ENCODE peak calls at places on chromosomes 13 and 19, in nine cellular contexts. Q is tibial nerve, P is IMR-90, B is gastrocnemius medialis, R is breast epithelium, S is prostate gland, N is adrenal gland, G is ovary, O is heart left ventricle. M is an unnamed sample.

GRCh38 chr19:53157601-53158000 is 1.3 kb downstream of the ZNF347 start:
- DNase-seq in Q (no peak), P (peak), B (no peak), R (no peak), S (peak), N (peak), G (peak), O (peak), M (no peak)

GRCh38 chr13:107778094-107778493 is 437.2 kb downstream of the LIG4 start:
- DNase-seq in Q (no peak), P (no peak), B (no peak), R (no peak), S (no peak), N (no peak), G (no peak), O (no peak), M (no peak)

GRCh38 chr19:18603958-18604819 is 2.4 kb downstream of the CRLF1 start:
- DNase-seq in Q (no peak), P (no peak), B (no peak), R (no peak), S (no peak), N (no peak), G (no peak), O (no peak), M (no peak)

GRCh38 chr13:41562083-41562482 is 104.7 kb downstream of the RGCC start:
- DNase-seq in Q (peak), P (peak), B (peak), R (peak), S (no peak), N (peak), G (peak), O (peak), M (peak)

GRCh38 chr13:65562305-65562704 is 1667.8 kb downstream of the PCDH9 start:
- DNase-seq in Q (no peak), P (no peak), B (no peak), R (no peak), S (no peak), N (no peak), G (no peak), O (no peak), M (no peak)

GRCh38 chr19:55208880-55209429 is 346 bp downstream of the PTPRH start:
- DNase-seq in Q (no peak), P (no peak), B (no peak), R (no peak), S (no peak), N (no peak), G (no peak), O (no peak), M (no peak)

GRCh38 chr13:74246398-74246975 is 112.3 kb upstream of the KLF12 start:
- DNase-seq in Q (peak), P (peak), B (no peak), R (no peak), S (no peak), N (no peak), G (peak), O (peak), M (no peak)

GRCh38 chr13:39585219-39585618 is 17.8 kb downstream of the LHFPL6 start:
- DNase-seq in Q (no peak), P (no peak), B (no peak), R (no peak), S (no peak), N (no peak), G (no peak), O (no peak), M (no peak)

GRCh38 chr13:74287672-74288169 is 153.5 kb upstream of the KLF12 start:
- DNase-seq in Q (peak), P (peak), B (peak), R (peak), S (peak), N (peak), G (peak), O (peak), M (no peak)

GRCh38 chr19:38691938-38692457 is 44.5 kb downstream of the ACTN4 start:
- DNase-seq in Q (no peak), P (peak), B (peak), R (peak), S (no peak), N (no peak), G (peak), O (peak), M (peak)

GRCh38 chr19:49896863-49897621 is at the start of gene IL4I1:
- DNase-seq in Q (peak), P (peak), B (no peak), R (no peak), S (no peak), N (no peak), G (no peak), O (no peak), M (peak)

GRCh38 chr19:49894011-49894664 is 2.5 kb downstream of the IL4I1 start:
- DNase-seq in Q (no peak), P (no peak), B (no peak), R (no peak), S (no peak), N (no peak), G (no peak), O (no peak), M (no peak)

GRCh38 chr19:49893135-49893534 is 3.6 kb downstream of the IL4I1 start:
- DNase-seq in Q (no peak), P (no peak), B (no peak), R (no peak), S (no peak), N (no peak), G (no peak), O (no peak), M (no peak)

GRCh38 chr19:49895566-49896297 is 955 bp downstream of the IL4I1 start:
- DNase-seq in Q (no peak), P (no peak), B (no peak), R (no peak), S (no peak), N (no peak), G (no peak), O (no peak), M (no peak)

DNA sequence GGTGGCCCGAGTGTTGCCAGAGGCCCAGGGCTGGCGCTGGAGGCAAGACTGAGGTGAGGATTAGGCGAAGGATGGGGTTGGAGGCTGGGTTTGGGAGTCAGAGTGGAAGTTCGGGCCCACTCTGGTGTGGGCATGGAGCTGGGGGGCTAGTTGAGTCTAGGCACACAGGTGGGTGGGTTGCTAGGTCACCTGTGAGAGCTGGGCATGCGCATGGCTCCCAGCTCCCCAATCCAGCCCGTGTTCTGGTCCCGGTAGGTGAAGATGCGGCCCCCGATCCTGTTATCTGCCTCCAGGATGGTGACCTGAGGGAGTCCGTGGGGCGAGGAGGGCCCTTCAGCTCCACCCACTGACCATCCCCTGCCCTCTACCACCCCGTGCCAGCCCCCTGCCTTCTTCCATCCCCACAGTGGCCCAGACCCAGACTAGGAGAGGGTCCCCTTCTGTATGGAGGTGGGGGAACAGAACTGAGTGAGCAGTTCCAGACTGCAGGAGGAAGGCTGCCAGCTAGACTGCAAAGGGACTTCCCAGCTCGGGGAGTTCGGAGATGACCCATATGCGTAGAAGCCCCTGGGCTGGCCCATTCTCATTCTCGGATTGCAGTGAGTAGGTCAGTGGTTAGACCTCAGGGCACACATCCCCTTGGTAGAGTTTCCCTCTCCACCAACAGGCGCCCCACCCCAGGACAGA is 1.7 kb downstream of the IL4I1 start:
- DNase-seq in Q (no peak), P (no peak), B (no peak), R (no peak), S (no peak), N (no peak), G (no peak), O (no peak), M (no peak)
- TF ChIP-seq POLR2A in Q (no peak), P (no peak), B (no peak), R (no peak), S (no peak), N (no peak), G (no peak), O (no peak), M (no peak)

GRCh38 chr19:629961-630714 is 3.2 kb downstream of the POLRMT start:
- DNase-seq in Q (no peak), P (no peak), B (no peak), R (no peak), S (no peak), N (no peak), G (no peak), O (no peak), M (no peak)

GRCh38 chr19:634975-635652 is 1.8 kb upstream of the POLRMT start:
- DNase-seq in Q (no peak), P (no peak), B (no peak), R (no peak), S (no peak), N (no peak), G (no peak), O (no peak), M (no peak)

GRCh38 chr19:632228-633067 is 889 bp downstream of the POLRMT start:
- DNase-seq in Q (peak), P (peak), B (no peak), R (no peak), S (no peak), N (peak), G (no peak), O (no peak), M (no peak)

GRCh38 chr19:633786-634639 is 676 bp upstream of the POLRMT start:
- DNase-seq in Q (no peak), P (peak), B (no peak), R (no peak), S (no peak), N (no peak), G (no peak), O (no peak), M (no peak)

GRCh38 chr19:633068-633785 is at the start of gene POLRMT:
- DNase-seq in Q (peak), P (peak), B (peak), R (peak), S (peak), N (peak), G (peak), O (peak), M (peak)
- TF ChIP-seq POLR2A in Q (peak), P (peak), B (peak), R (no peak), S (peak), N (peak), G (no peak), O (peak), M (peak)

GRCh38 chr13:114132419-114133121 is at the start of gene RASA3:
- DNase-seq in Q (peak), P (peak), B (peak), R (no peak), S (peak), N (peak), G (peak), O (peak), M (peak)
- TF ChIP-seq POLR2A in Q (peak), P (peak), B (peak), R (no peak), S (peak), N (peak), G (no peak), O (peak), M (peak)

GRCh38 chr19:40690699-40691420 is 409 bp upstream of the NUMBL start:
- DNase-seq in Q (peak), P (peak), B (peak), R (peak), S (peak), N (peak), G (peak), O (peak), M (peak)
- TF ChIP-seq POLR2A in Q (no peak), P (no peak), B (peak), R (peak), S (peak), N (no peak), G (peak), O (peak), M (peak)

GRCh38 chr19:3977242-3978143 is 6.6 kb upstream of the DAPK3 start:
- DNase-seq in Q (no peak), P (no peak), B (peak), R (peak), S (no peak), N (no peak), G (peak), O (no peak), M (no peak)
- TF ChIP-seq POLR2A in Q (no peak), P (no peak), B (no peak), R (no peak), S (no peak), N (no peak), G (no peak), O (no peak), M (no peak)

DNA sequence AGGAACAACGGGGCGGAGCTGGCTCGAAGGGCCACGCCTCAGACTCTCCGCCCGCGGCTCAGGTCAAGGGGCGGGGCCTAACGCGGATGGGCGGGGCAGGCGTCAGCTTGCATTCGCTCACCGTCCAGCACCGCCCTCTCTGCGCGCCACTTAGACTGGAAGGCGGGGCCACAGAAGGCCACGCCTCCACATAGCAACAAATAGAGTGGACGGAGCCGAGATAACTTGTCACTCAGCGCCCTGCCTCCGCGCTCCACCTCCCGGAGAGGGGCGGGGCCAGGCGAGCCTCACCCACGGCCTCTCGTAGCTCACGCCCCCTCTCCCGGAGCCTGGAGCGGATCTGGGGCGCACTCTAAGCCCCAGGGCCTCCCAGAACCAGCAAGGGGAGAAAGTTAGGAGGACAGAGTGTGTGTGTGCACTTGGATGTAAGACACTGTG is 255 bp upstream of the BLVRB start:
- DNase-seq in Q (peak), P (peak), B (peak), R (peak), S (peak), N (peak), G (peak), O (peak), M (peak)
- TF ChIP-seq POLR2A in Q (peak), P (no peak), B (peak), R (no peak), S (no peak), N (no peak), G (no peak), O (no peak), M (no peak)

GRCh38 chr19:47111081-47111589 is 2.4 kb downstream of the ZC3H4 start:
- DNase-seq in Q (no peak), P (no peak), B (no peak), R (no peak), S (no peak), N (no peak), G (peak), O (no peak), M (no peak)

GRCh38 chr19:47113446-47114348 is at the start of gene ZC3H4:
- DNase-seq in Q (peak), P (peak), B (peak), R (peak), S (peak), N (peak), G (peak), O (peak), M (peak)

GRCh38 chr19:47112166-47112663 is 1.4 kb downstream of the ZC3H4 start:
- DNase-seq in Q (peak), P (peak), B (peak), R (peak), S (peak), N (peak), G (peak), O (peak), M (peak)

GRCh38 chr19:47111682-47112165 is 1.9 kb downstream of the ZC3H4 start:
- DNase-seq in Q (no peak), P (no peak), B (no peak), R (no peak), S (no peak), N (no peak), G (no peak), O (no peak), M (no peak)

DNA sequence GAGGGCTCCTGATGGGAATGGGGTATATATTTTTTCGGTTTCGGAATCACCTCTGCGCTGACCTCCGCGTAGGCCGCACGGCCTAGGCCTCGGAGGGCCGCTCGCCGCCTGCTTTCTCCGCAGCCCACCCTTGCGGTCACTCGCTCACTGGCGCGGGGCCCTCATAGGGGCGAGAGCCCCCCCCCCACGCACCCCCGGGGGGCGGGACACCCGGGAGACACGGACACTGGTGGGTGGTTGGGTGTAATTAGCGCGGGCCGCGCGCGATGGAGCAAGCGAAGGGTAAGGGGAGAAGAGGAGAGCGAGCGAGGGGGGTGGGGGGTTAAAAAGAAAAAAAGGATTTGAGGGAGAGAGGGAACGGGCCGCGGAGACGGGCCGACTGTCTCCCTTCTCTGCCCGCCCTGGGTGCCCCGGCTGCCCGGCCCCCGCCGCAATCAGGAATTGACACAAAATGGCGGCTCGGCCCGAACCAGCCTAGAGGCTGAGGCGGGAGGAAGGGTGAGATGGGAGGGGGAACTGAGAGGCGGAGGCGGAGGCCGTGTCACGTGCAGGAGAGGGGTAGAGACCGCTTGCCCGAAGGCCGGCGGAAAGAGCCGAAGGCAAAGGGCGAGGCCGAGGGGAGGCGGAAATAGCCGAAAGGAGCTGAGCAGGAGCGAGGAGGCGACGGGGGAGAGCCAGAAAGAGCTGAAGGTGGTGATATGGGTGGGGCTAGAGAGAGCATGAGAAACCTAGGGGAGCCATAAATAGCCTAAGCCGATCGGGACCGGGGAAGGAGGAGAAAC is 721 bp downstream of the ZC3H4 start:
- DNase-seq in Q (peak), P (peak), B (peak), R (peak), S (peak), N (peak), G (peak), O (peak), M (peak)
- TF ChIP-seq POLR2A in Q (peak), P (peak), B (peak), R (peak), S (peak), N (peak), G (peak), O (peak), M (peak)

GRCh38 chr13:64075543-64076271 is 2660.1 kb upstream of the PCDH20 start:
- DNase-seq in Q (no peak), P (no peak), B (no peak), R (no peak), S (no peak), N (no peak), G (no peak), O (no peak), M (peak)
- TF ChIP-seq POLR2A in Q (no peak), P (no peak), B (no peak), R (no peak), S (no peak), N (no peak), G (no peak), O (no peak), M (no peak)

GRCh38 chr19:5333581-5334365 is 6.8 kb downstream of the PTPRS start:
- DNase-seq in Q (no peak), P (no peak), B (no peak), R (no peak), S (no peak), N (no peak), G (no peak), O (no peak), M (no peak)
- TF ChIP-seq POLR2A in Q (no peak), P (no peak), B (no peak), R (no peak), S (no peak), N (no peak), G (no peak), O (no peak), M (no peak)

M was measured in H54.